ENCODE peak calls at places on chromosome 14, in seven cellular contexts. One of them, this sample, is unnamed.
A peak's percentile ranks its signal among the peaks of the same experiment; 100 is the strongest.

GRCh38 chr14:90604356-90604755 is 207.5 kb downstream of the CALM1 start:
- DNase-seq in AG04449: no peak
- DNase-seq in ascending aorta: no peak
- DNase-seq in mesothelial cell of epicardium: no peak
- DNase-seq in astrocyte of the spinal cord: no peak
- DNase-seq in heart right ventricle: no peak
- DNase-seq in psoas muscle: no peak
- DNase-seq in this sample: no peak

GRCh38 chr14:81388236-81388801 is 11.8 kb downstream of the STON2 start:
- DNase-seq in AG04449: no peak
- DNase-seq in ascending aorta: no peak
- DNase-seq in mesothelial cell of epicardium: no peak
- DNase-seq in astrocyte of the spinal cord: no peak
- DNase-seq in heart right ventricle: no peak
- DNase-seq in psoas muscle: no peak
- DNase-seq in this sample: no peak

GRCh38 chr14:100906420-100906819 is 2.9 kb upstream of the RTL1 start:
- DNase-seq in AG04449: no peak
- DNase-seq in ascending aorta: no peak
- DNase-seq in mesothelial cell of epicardium: no peak
- DNase-seq in astrocyte of the spinal cord: no peak
- DNase-seq in heart right ventricle: no peak
- DNase-seq in psoas muscle: no peak
- DNase-seq in this sample: no peak

GRCh38 chr14:101233016-101233355 is 328.3 kb upstream of the DIO3 start:
- DNase-seq in AG04449: no peak
- DNase-seq in ascending aorta: peak; percentile 27
- DNase-seq in mesothelial cell of epicardium: no peak
- DNase-seq in astrocyte of the spinal cord: no peak
- DNase-seq in heart right ventricle: no peak
- DNase-seq in psoas muscle: no peak
- DNase-seq in this sample: no peak

GRCh38 chr14:50063876-50064420 is 52.4 kb downstream of the VCPKMT start:
- DNase-seq in AG04449: no peak
- DNase-seq in ascending aorta: no peak
- DNase-seq in mesothelial cell of epicardium: no peak
- DNase-seq in astrocyte of the spinal cord: no peak
- DNase-seq in heart right ventricle: no peak
- DNase-seq in psoas muscle: no peak
- DNase-seq in this sample: no peak

GRCh38 chr14:68377459-68377858 is 415.4 kb downstream of the ZFP36L1 start:
- DNase-seq in AG04449: no peak
- DNase-seq in ascending aorta: peak; percentile 82
- DNase-seq in mesothelial cell of epicardium: no peak
- DNase-seq in astrocyte of the spinal cord: no peak
- DNase-seq in heart right ventricle: peak; percentile 77
- DNase-seq in psoas muscle: peak; percentile 41
- DNase-seq in this sample: peak; percentile 75

GRCh38 chr14:63452796-63453195 is 90.4 kb downstream of the PPP2R5E start:
- DNase-seq in AG04449: no peak
- DNase-seq in ascending aorta: no peak
- DNase-seq in mesothelial cell of epicardium: no peak
- DNase-seq in astrocyte of the spinal cord: no peak
- DNase-seq in heart right ventricle: no peak
- DNase-seq in psoas muscle: no peak
- DNase-seq in this sample: no peak

GRCh38 chr14:104827173-104828055 is 26.5 kb downstream of the ZBTB42 start:
- DNase-seq in AG04449: no peak
- DNase-seq in ascending aorta: peak; percentile 65
- DNase-seq in mesothelial cell of epicardium: no peak
- DNase-seq in astrocyte of the spinal cord: peak; percentile 39
- DNase-seq in heart right ventricle: peak; percentile 24
- DNase-seq in psoas muscle: no peak
- DNase-seq in this sample: no peak

GRCh38 chr14:50320279-50320678 is 8.2 kb downstream of the DMAC2L start:
- DNase-seq in AG04449: no peak
- DNase-seq in ascending aorta: peak; percentile 70
- DNase-seq in mesothelial cell of epicardium: no peak
- DNase-seq in astrocyte of the spinal cord: peak; percentile 51
- DNase-seq in heart right ventricle: no peak
- DNase-seq in psoas muscle: no peak
- DNase-seq in this sample: no peak

GRCh38 chr14:71050227-71050823 is 143.1 kb downstream of the PCNX1 start:
- DNase-seq in AG04449: no peak
- DNase-seq in ascending aorta: no peak
- DNase-seq in mesothelial cell of epicardium: no peak
- DNase-seq in astrocyte of the spinal cord: peak; percentile 29
- DNase-seq in heart right ventricle: no peak
- DNase-seq in psoas muscle: no peak
- DNase-seq in this sample: no peak

GRCh38 chr14:23407516-23408306 is at the start of gene MYH6:
- DNase-seq in AG04449: no peak
- DNase-seq in ascending aorta: no peak
- DNase-seq in mesothelial cell of epicardium: no peak
- DNase-seq in astrocyte of the spinal cord: no peak
- DNase-seq in heart right ventricle: no peak
- DNase-seq in psoas muscle: no peak
- DNase-seq in this sample: no peak

GRCh38 chr14:37623552-37623951 is 28.1 kb downstream of the TTC6 start:
- DNase-seq in AG04449: peak; percentile 36
- DNase-seq in ascending aorta: no peak
- DNase-seq in mesothelial cell of epicardium: no peak
- DNase-seq in astrocyte of the spinal cord: peak; percentile 87
- DNase-seq in heart right ventricle: no peak
- DNase-seq in psoas muscle: no peak
- DNase-seq in this sample: no peak

GRCh38 chr14:33655421-33655820 is 295.5 kb downstream of the EGLN3 start:
- DNase-seq in AG04449: no peak
- DNase-seq in ascending aorta: no peak
- DNase-seq in mesothelial cell of epicardium: no peak
- DNase-seq in astrocyte of the spinal cord: no peak
- DNase-seq in heart right ventricle: no peak
- DNase-seq in psoas muscle: no peak
- DNase-seq in this sample: no peak

GRCh38 chr14:61537567-61538463 is 157.5 kb upstream of the HIF1A start:
- DNase-seq in AG04449: no peak
- DNase-seq in ascending aorta: peak; percentile 52
- DNase-seq in mesothelial cell of epicardium: no peak
- DNase-seq in astrocyte of the spinal cord: peak; percentile 87
- DNase-seq in heart right ventricle: no peak
- DNase-seq in psoas muscle: no peak
- DNase-seq in this sample: no peak

GRCh38 chr14:34227834-34228662 is 234.0 kb downstream of the SPTSSA start:
- DNase-seq in AG04449: no peak
- DNase-seq in ascending aorta: peak; percentile 68
- DNase-seq in mesothelial cell of epicardium: peak; percentile 48
- DNase-seq in astrocyte of the spinal cord: peak; percentile 61
- DNase-seq in heart right ventricle: peak; percentile 73
- DNase-seq in psoas muscle: peak; percentile 56
- DNase-seq in this sample: no peak

GRCh38 chr14:61321385-61322010 is at the start of gene PRKCH:
- DNase-seq in AG04449: no peak
- DNase-seq in ascending aorta: peak; percentile 82
- DNase-seq in mesothelial cell of epicardium: peak; percentile 46
- DNase-seq in astrocyte of the spinal cord: peak; percentile 43
- DNase-seq in heart right ventricle: peak; percentile 84
- DNase-seq in psoas muscle: peak; percentile 72
- DNase-seq in this sample: peak; percentile 79

GRCh38 chr14:103087343-103087835 is 3.4 kb downstream of the LBHD2 start:
- DNase-seq in AG04449: no peak
- DNase-seq in ascending aorta: no peak
- DNase-seq in mesothelial cell of epicardium: no peak
- DNase-seq in astrocyte of the spinal cord: no peak
- DNase-seq in heart right ventricle: no peak
- DNase-seq in psoas muscle: no peak
- DNase-seq in this sample: no peak

DNA sequence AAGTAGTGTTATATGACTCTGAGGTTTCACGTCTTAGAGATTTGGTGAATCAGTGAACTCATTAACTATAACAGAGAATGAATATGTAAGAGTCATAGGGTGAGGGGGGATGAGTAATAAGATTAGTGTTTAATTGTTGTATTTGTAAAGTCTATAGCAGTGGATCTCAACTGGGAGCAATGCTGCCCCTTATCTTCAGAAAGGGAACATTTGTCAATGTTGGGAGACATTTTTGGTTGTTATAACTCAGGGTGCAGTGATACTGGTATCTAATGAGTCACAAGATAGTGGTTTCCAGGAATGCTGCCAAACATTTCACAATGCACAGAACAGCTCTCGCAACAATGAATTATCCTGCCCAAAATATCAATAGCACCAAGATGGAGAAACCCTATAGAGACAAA is 1193.7 kb downstream of the GALC start:
- DNase-seq in AG04449: peak; percentile 94
- DNase-seq in ascending aorta: no peak
- DNase-seq in mesothelial cell of epicardium: no peak
- DNase-seq in astrocyte of the spinal cord: peak; percentile 85
- DNase-seq in heart right ventricle: no peak
- DNase-seq in psoas muscle: no peak
- DNase-seq in this sample: no peak
- TF ChIP-seq CTCF in AG04449: no peak
- TF ChIP-seq CTCF in ascending aorta: no peak
- TF ChIP-seq CTCF in mesothelial cell of epicardium: no peak
- TF ChIP-seq CTCF in astrocyte of the spinal cord: no peak
- TF ChIP-seq CTCF in heart right ventricle: no peak
- TF ChIP-seq CTCF in psoas muscle: no peak
- TF ChIP-seq CTCF in this sample: no peak

DNA sequence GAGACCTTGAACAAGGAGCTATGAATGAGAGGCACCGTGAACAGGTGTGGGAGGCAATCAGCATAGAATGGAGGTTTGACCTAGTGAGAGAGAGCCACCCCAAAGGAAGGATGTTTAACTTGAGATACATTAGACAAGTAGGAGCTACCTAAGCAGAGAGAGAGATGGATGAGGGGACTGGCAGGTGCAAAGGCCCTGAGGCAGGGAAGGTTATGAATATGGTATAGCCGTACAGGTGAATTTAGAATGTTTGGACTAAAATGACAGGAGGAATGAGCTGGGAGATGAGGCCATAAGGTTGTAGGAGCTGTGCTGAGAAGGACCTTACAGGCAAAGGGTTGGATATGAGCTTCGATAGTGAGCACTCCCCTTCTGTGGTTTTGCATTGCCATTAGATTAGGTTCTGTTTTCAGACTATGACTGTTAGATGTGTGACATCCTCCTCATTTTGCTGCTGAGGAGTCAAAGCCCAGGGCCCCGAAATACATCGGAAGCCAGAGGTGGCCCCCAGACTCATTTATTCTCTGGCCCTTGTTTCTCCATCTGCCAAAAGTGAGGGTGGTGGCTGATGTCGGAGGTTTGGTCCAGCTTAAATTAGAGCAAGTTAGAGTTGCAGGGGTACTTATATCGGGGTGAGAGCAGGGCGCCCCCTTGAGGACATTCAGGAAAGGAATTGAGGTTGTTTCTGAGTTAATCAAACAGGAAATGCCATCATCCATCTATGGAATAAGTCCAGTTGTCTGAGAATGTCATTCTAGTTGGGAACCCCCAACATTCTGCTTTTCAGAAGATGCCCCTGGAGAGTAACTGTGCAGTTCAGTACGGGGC is 29.4 kb downstream of the SLC24A4 start:
- DNase-seq in AG04449: no peak
- DNase-seq in ascending aorta: no peak
- DNase-seq in mesothelial cell of epicardium: no peak
- DNase-seq in astrocyte of the spinal cord: no peak
- DNase-seq in heart right ventricle: no peak
- DNase-seq in psoas muscle: no peak
- DNase-seq in this sample: no peak
- TF ChIP-seq CTCF in AG04449: peak; percentile 1
- TF ChIP-seq CTCF in ascending aorta: peak; percentile 19
- TF ChIP-seq CTCF in mesothelial cell of epicardium: no peak
- TF ChIP-seq CTCF in astrocyte of the spinal cord: peak; percentile 23
- TF ChIP-seq CTCF in heart right ventricle: no peak
- TF ChIP-seq CTCF in psoas muscle: no peak
- TF ChIP-seq CTCF in this sample: peak; percentile 75

DNA sequence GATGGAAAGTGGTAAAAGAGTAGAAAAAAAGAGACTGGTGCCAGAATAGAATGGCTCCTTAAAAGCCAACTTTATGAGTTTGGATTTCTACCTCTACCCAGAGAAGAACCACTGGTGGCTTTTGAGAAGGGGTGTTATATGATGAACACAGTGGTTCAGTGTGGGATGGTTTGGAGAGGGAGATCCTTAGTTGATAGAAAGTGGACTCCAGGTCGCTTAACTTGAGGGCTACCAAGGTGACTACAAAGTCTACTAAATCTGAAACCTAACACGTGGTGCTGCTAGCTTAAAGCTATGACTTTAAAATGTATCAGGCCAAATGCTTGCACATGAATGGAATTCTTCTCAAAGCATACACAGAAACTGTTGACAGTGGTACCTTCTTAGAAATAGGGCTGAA is 8.4 kb downstream of the SPTB start:
- DNase-seq in AG04449: no peak
- DNase-seq in ascending aorta: no peak
- DNase-seq in mesothelial cell of epicardium: no peak
- DNase-seq in astrocyte of the spinal cord: no peak
- DNase-seq in heart right ventricle: no peak
- DNase-seq in psoas muscle: no peak
- DNase-seq in this sample: no peak
- TF ChIP-seq CTCF in AG04449: no peak
- TF ChIP-seq CTCF in ascending aorta: no peak
- TF ChIP-seq CTCF in mesothelial cell of epicardium: no peak
- TF ChIP-seq CTCF in astrocyte of the spinal cord: no peak
- TF ChIP-seq CTCF in heart right ventricle: no peak
- TF ChIP-seq CTCF in psoas muscle: no peak
- TF ChIP-seq CTCF in this sample: no peak

DNA sequence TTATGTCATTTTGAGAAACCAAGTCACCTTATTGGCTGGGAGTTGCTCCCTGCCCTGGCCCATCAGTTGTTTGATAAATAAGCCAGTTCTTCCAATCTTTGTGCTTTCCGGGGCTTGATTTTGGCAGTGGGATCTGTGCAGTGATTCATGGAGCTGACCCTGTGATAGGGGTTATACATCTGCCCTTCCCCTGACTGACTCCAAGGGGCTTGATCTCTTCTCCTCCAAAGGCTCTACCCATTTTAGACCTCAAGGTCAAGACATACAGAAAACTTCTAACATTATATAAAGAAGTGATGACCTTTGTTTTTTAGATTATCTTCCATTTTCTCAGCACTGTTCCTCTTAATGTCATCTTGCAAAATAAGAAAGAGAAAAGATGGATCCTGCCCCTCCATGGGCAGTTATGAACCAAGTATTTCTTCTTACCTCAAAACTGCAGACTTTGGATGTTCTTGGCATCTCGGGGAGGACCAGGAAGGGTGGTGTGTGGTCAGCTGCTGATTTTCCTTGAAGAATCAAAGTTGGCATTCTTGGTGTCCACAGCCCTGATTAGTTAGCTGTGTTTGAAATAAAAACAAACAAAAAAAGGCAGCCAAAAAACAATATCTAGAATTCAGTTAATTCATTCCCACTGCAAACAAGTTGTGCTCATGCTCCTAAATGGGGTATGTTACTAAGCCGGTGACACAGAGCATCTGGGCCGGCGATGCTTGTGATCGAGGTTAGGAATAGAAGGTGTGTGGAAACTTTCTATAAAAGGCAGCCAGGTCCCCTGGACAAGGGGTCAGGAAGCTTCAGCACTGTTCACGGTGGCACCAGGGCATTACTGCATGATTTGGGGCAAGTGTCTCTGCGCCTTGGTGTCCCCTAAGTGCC is 120.2 kb downstream of the SAMD4A start:
- DNase-seq in AG04449: no peak
- DNase-seq in ascending aorta: peak; percentile 75
- DNase-seq in mesothelial cell of epicardium: no peak
- DNase-seq in astrocyte of the spinal cord: no peak
- DNase-seq in heart right ventricle: peak; percentile 43
- DNase-seq in psoas muscle: peak; percentile 31
- DNase-seq in this sample: no peak
- TF ChIP-seq CTCF in AG04449: no peak
- TF ChIP-seq CTCF in ascending aorta: no peak
- TF ChIP-seq CTCF in mesothelial cell of epicardium: no peak
- TF ChIP-seq CTCF in astrocyte of the spinal cord: no peak
- TF ChIP-seq CTCF in heart right ventricle: no peak
- TF ChIP-seq CTCF in psoas muscle: no peak
- TF ChIP-seq CTCF in this sample: no peak

GRCh38 chr14:88868558-88869159 is 44.2 kb downstream of the TTC8 start:
- DNase-seq in AG04449: no peak
- DNase-seq in ascending aorta: no peak
- DNase-seq in mesothelial cell of epicardium: no peak
- DNase-seq in astrocyte of the spinal cord: peak; percentile 21
- DNase-seq in heart right ventricle: no peak
- DNase-seq in psoas muscle: no peak
- DNase-seq in this sample: no peak
- TF ChIP-seq CTCF in AG04449: peak; percentile 17
- TF ChIP-seq CTCF in ascending aorta: peak; percentile 62
- TF ChIP-seq CTCF in mesothelial cell of epicardium: no peak
- TF ChIP-seq CTCF in astrocyte of the spinal cord: peak; percentile 44
- TF ChIP-seq CTCF in heart right ventricle: peak; percentile 31
- TF ChIP-seq CTCF in psoas muscle: peak; percentile 26
- TF ChIP-seq CTCF in this sample: no peak